ENCODE peak calls at places on chromosomes 2 and 18, in four cellular contexts. One of them, this sample, is unnamed. For H3K4me1, the result is how much of the 10 kb centered on the place peaks cover.

GRCh38 chr2:73944714-73945113 is 18.0 kb downstream of the DGUOK start:
- DNase-seq in tibial artery: no peak
- DNase-seq in Panc1: no peak
- DNase-seq in heart right ventricle: no peak
- DNase-seq in this sample: no peak

GRCh38 chr2:212892193-212892592 is 259.2 kb downstream of the IKZF2 start:
- DNase-seq in tibial artery: no peak
- DNase-seq in Panc1: no peak
- DNase-seq in heart right ventricle: no peak
- DNase-seq in this sample: no peak

GRCh38 chr18:55353806-55354205 is 234.2 kb downstream of the TCF4 start:
- DNase-seq in tibial artery: no peak
- DNase-seq in Panc1: no peak
- DNase-seq in heart right ventricle: no peak
- DNase-seq in this sample: no peak

GRCh38 chr2:35081001-35081628 is 1274.5 kb upstream of the CRIM1 start:
- DNase-seq in tibial artery: no peak
- DNase-seq in Panc1: peak
- DNase-seq in heart right ventricle: no peak
- DNase-seq in this sample: no peak

GRCh38 chr18:59848002-59848401 is 51.8 kb upstream of the PMAIP1 start:
- DNase-seq in tibial artery: no peak
- DNase-seq in Panc1: no peak
- DNase-seq in heart right ventricle: no peak
- DNase-seq in this sample: no peak

GRCh38 chr18:36372902-36373301 is 75.4 kb downstream of the FHOD3 start:
- DNase-seq in tibial artery: peak
- DNase-seq in Panc1: no peak
- DNase-seq in heart right ventricle: no peak
- DNase-seq in this sample: no peak

GRCh38 chr2:105166671-105167070 is 74.9 kb upstream of the GPR45 start:
- DNase-seq in tibial artery: no peak
- DNase-seq in Panc1: no peak
- DNase-seq in heart right ventricle: no peak
- DNase-seq in this sample: no peak

GRCh38 chr2:161237397-161238263 is 70.6 kb upstream of the PSMD14 start:
- DNase-seq in tibial artery: peak
- DNase-seq in Panc1: no peak
- DNase-seq in heart right ventricle: peak
- DNase-seq in this sample: peak

GRCh38 chr2:21011453-21011852 is 32.4 kb downstream of the APOB start:
- DNase-seq in tibial artery: no peak
- DNase-seq in Panc1: no peak
- DNase-seq in heart right ventricle: no peak
- DNase-seq in this sample: no peak

GRCh38 chr2:200788129-200788718 is 23.5 kb upstream of the BZW1 start:
- DNase-seq in tibial artery: no peak
- DNase-seq in Panc1: no peak
- DNase-seq in heart right ventricle: no peak
- DNase-seq in this sample: no peak

GRCh38 chr2:200786423-200786822 is 25.3 kb upstream of the BZW1 start:
- DNase-seq in tibial artery: no peak
- DNase-seq in Panc1: no peak
- DNase-seq in heart right ventricle: no peak
- DNase-seq in this sample: no peak

GRCh38 chr2:200790185-200790584 is 21.5 kb upstream of the BZW1 start:
- DNase-seq in tibial artery: no peak
- DNase-seq in Panc1: no peak
- DNase-seq in heart right ventricle: no peak
- DNase-seq in this sample: no peak

GRCh38 chr2:200786826-200787225 is 24.9 kb upstream of the BZW1 start:
- DNase-seq in tibial artery: no peak
- DNase-seq in Panc1: peak
- DNase-seq in heart right ventricle: no peak
- DNase-seq in this sample: peak

GRCh38 chr2:200787351-200788128 is 24.2 kb upstream of the BZW1 start:
- DNase-seq in tibial artery: no peak
- DNase-seq in Panc1: peak
- DNase-seq in heart right ventricle: no peak
- DNase-seq in this sample: no peak
- H3K4me3 ChIP-seq in tibial artery: no peak
- H3K4me3 ChIP-seq in Panc1: no peak
- H3K4me3 ChIP-seq in heart right ventricle: no peak
- H3K4me3 ChIP-seq in this sample: no peak

GRCh38 chr18:44783371-44783770 is 102.7 kb downstream of the SETBP1 start:
- DNase-seq in tibial artery: no peak
- DNase-seq in Panc1: no peak
- DNase-seq in heart right ventricle: no peak
- DNase-seq in this sample: no peak
- H3K4me1 ChIP-seq in tibial artery: under half
- H3K4me1 ChIP-seq in Panc1: under half
- H3K4me1 ChIP-seq in heart right ventricle: under half
- H3K4me1 ChIP-seq in this sample: under half

GRCh38 chr2:26013668-26014067 is 20.2 kb upstream of the RAB10 start:
- DNase-seq in tibial artery: no peak
- DNase-seq in Panc1: no peak
- DNase-seq in heart right ventricle: no peak
- DNase-seq in this sample: no peak

GRCh38 chr2:26011609-26011989 is 22.3 kb upstream of the RAB10 start:
- DNase-seq in tibial artery: no peak
- DNase-seq in Panc1: no peak
- DNase-seq in heart right ventricle: no peak
- DNase-seq in this sample: no peak

GRCh38 chr2:26010943-26011342 is 22.9 kb upstream of the RAB10 start:
- DNase-seq in tibial artery: no peak
- DNase-seq in Panc1: no peak
- DNase-seq in heart right ventricle: no peak
- DNase-seq in this sample: no peak

GRCh38 chr2:26009567-26009963 is 24.3 kb upstream of the RAB10 start:
- DNase-seq in tibial artery: no peak
- DNase-seq in Panc1: no peak
- DNase-seq in heart right ventricle: no peak
- DNase-seq in this sample: no peak

DNA sequence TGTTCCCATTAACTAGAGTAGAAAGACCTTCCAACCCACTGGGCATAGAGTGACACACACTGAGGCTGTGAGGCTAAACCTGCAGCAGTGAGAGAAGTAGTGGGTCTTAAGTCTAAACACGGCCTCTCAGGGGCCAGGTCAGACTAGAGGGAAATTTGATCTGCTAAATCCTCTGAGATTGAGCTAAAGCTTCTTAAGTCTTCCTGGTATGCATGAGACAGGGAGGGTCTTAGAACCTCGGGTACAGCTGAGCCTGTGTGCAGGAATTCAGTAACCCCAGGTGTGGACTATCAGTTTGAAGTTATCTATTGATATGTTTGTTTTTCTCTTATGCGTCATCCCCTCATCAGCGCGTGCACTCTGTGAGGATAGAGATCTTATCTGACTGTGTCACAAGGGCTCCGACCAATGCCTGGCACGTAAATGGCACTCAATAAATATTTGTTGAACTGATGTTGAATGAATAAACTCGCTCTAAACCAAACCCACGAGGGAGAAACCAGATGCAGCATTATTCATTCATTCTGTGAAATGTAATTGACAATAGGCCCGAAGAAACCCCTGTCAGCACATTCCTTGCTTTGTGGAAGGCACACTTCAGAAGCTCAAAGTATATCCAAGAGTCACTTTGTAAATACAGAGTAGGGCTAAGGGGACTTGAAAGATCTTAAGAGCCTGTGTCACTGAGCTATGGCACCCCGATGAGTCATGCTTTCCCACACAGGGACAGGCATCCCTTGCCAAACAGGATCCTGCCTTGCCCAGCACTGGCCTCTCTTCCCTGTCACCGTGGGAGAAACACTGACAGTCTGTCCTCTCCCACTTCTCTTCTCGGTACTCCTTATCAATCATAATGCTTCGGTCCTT is 21.7 kb upstream of the RAB10 start:
- DNase-seq in tibial artery: no peak
- DNase-seq in Panc1: peak
- DNase-seq in heart right ventricle: peak
- DNase-seq in this sample: peak
- H3K4me3 ChIP-seq in tibial artery: no peak
- H3K4me3 ChIP-seq in Panc1: peak
- H3K4me3 ChIP-seq in heart right ventricle: no peak
- H3K4me3 ChIP-seq in this sample: no peak

GRCh38 chr2:241564596-241565411 is 6.3 kb downstream of the BOK start:
- DNase-seq in tibial artery: peak
- DNase-seq in Panc1: no peak
- DNase-seq in heart right ventricle: no peak
- DNase-seq in this sample: no peak

GRCh38 chr2:241563981-241564595 is 5.5 kb downstream of the BOK start:
- DNase-seq in tibial artery: peak
- DNase-seq in Panc1: no peak
- DNase-seq in heart right ventricle: no peak
- DNase-seq in this sample: no peak

GRCh38 chr2:241563031-241563507 is 4.5 kb downstream of the BOK start:
- DNase-seq in tibial artery: peak
- DNase-seq in Panc1: no peak
- DNase-seq in heart right ventricle: no peak
- DNase-seq in this sample: no peak

GRCh38 chr2:241562269-241562891 is 3.8 kb downstream of the BOK start:
- DNase-seq in tibial artery: no peak
- DNase-seq in Panc1: no peak
- DNase-seq in heart right ventricle: no peak
- DNase-seq in this sample: no peak

GRCh38 chr2:241563571-241563980 is 5.0 kb downstream of the BOK start:
- DNase-seq in tibial artery: no peak
- DNase-seq in Panc1: no peak
- DNase-seq in heart right ventricle: no peak
- DNase-seq in this sample: no peak
- H3K4me1 ChIP-seq in tibial artery: half or more
- H3K4me1 ChIP-seq in Panc1: under half
- H3K4me1 ChIP-seq in heart right ventricle: under half
- H3K4me1 ChIP-seq in this sample: under half